ENCODE peak calls at places on chromosomes 11 and 22, in seven cellular contexts. U is IMR-90, X is H9, D is neuronal stem cell, L is H1, G is mesenchymal stem cell, H is trophoblast cell. A is an unnamed sample.

GRCh38 chr11:61071208-61071681 is 31.0 kb upstream of the CD5 start:
- DNase-seq in U (no peak), X (no peak), D (no peak), L (no peak), G (no peak), H (no peak), A (no peak)

GRCh38 chr22:24503137-24503850 is 8.2 kb downstream of the UPB1 start:
- DNase-seq in U (peak), X (peak), D (no peak), L (no peak), G (peak), H (peak), A (peak)

GRCh38 chr11:9210922-9211320 is 54.2 kb downstream of the DENND5A start:
- DNase-seq in U (peak), X (no peak), D (no peak), L (no peak), G (peak), H (no peak), A (no peak)

GRCh38 chr11:61392991-61393595 is 706 bp downstream of the TMEM216 start:
- DNase-seq in U (peak), X (no peak), D (peak), L (no peak), G (peak), H (no peak), A (peak)

GRCh38 chr11:57615308-57615707 is 17.8 kb downstream of the SERPING1 start:
- DNase-seq in U (no peak), X (no peak), D (no peak), L (no peak), G (no peak), H (no peak), A (no peak)

GRCh38 chr11:100681064-100681502 is 6.0 kb upstream of the ARHGAP42 start:
- DNase-seq in U (peak), X (peak), D (no peak), L (no peak), G (peak), H (peak), A (peak)

GRCh38 chr22:25208328-25208727 is 8.7 kb downstream of the CRYBB3 start:
- DNase-seq in U (no peak), X (no peak), D (no peak), L (no peak), G (no peak), H (no peak), A (no peak)

GRCh38 chr11:50075856-50076255 is 43.2 kb downstream of the OR4C45 start:
- DNase-seq in U (no peak), X (no peak), D (no peak), L (no peak), G (no peak), H (no peak), A (no peak)

GRCh38 chr11:16195659-16196058 is 160.7 kb downstream of the SOX6 start:
- DNase-seq in U (peak), X (no peak), D (no peak), L (no peak), G (no peak), H (peak), A (no peak)

GRCh38 chr11:88179141-88179540 is 3.9 kb upstream of the RAB38 start:
- DNase-seq in U (peak), X (no peak), D (no peak), L (no peak), G (peak), H (no peak), A (no peak)

GRCh38 chr11:1490651-1491050 is 4.1 kb upstream of the MOB2 start:
- DNase-seq in U (no peak), X (no peak), D (no peak), L (no peak), G (no peak), H (no peak), A (no peak)

GRCh38 chr11:1293619-1294015 is 15.8 kb downstream of the TOLLIP start:
- DNase-seq in U (no peak), X (no peak), D (no peak), L (no peak), G (no peak), H (no peak), A (no peak)

GRCh38 chr11:35290876-35291275 is 128.5 kb downstream of the SLC1A2 start:
- DNase-seq in U (no peak), X (no peak), D (no peak), L (no peak), G (no peak), H (no peak), A (peak)

GRCh38 chr11:22192642-22193347 is at the start of gene ANO5:
- DNase-seq in U (no peak), X (peak), D (peak), L (peak), G (no peak), H (no peak), A (peak)

GRCh38 chr11:84564180-84564866 is 1062.8 kb downstream of the DLG2 start:
- DNase-seq in U (peak), X (no peak), D (peak), L (no peak), G (peak), H (peak), A (peak)

GRCh38 chr11:70883973-70884688 is 368.2 kb downstream of the SHANK2 start:
- DNase-seq in U (no peak), X (no peak), D (no peak), L (no peak), G (no peak), H (no peak), A (no peak)

GRCh38 chr11:132576706-132577105 is 955.6 kb downstream of the OPCML start:
- DNase-seq in U (peak), X (peak), D (no peak), L (peak), G (peak), H (peak), A (peak)

GRCh38 chr11:130772266-130773227 is 143.7 kb downstream of the SNX19 start:
- DNase-seq in U (peak), X (no peak), D (no peak), L (no peak), G (peak), H (no peak), A (no peak)

GRCh38 chr22:19407649-19408606 is 23.6 kb downstream of the HIRA start:
- DNase-seq in U (peak), X (no peak), D (no peak), L (no peak), G (no peak), H (no peak), A (no peak)
- H3K18ac ChIP-seq in U (no peak), X (no peak), D (no peak), L (no peak), G (no peak), H (no peak), A (no peak)

DNA sequence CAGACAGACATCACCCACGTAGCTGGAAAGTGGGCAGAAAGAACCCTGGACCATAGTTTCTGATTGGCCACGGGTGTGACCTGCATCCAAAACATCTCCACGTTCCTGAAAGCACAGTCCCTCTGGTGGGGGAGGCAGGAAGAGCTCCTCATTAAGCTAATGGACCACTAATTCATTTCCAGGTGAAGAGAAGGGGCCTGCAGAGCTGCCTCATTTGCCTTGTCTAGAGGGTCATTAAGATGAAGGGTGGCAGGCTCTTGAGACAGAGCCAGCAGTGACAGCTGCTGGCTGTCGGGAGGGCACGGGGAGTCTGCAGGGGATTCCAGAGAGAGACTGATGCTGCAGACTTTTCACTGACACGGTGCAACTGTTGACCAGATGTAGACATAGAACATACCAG is 149.6 kb upstream of the OPCML start:
- DNase-seq in U (no peak), X (peak), D (no peak), L (no peak), G (no peak), H (no peak), A (peak)
- H3K18ac ChIP-seq in U (no peak), X (no peak), D (no peak), L (no peak), G (no peak), H (no peak), A (no peak)

GRCh38 chr11:11494348-11494747 is 127.5 kb downstream of the GALNT18 start:
- DNase-seq in U (no peak), X (no peak), D (no peak), L (no peak), G (no peak), H (no peak), A (no peak)

GRCh38 chr11:11491589-11491988 is 130.2 kb downstream of the GALNT18 start:
- DNase-seq in U (no peak), X (no peak), D (no peak), L (no peak), G (no peak), H (no peak), A (no peak)

GRCh38 chr11:11493698-11494097 is 128.1 kb downstream of the GALNT18 start:
- DNase-seq in U (no peak), X (no peak), D (no peak), L (no peak), G (no peak), H (no peak), A (no peak)

GRCh38 chr11:11486423-11486822 is 133.4 kb upstream of the CSNK2A3 start:
- DNase-seq in U (no peak), X (no peak), D (no peak), L (no peak), G (no peak), H (no peak), A (no peak)

GRCh38 chr11:11491014-11491413 is 130.8 kb downstream of the GALNT18 start:
- DNase-seq in U (no peak), X (no peak), D (no peak), L (no peak), G (no peak), H (no peak), A (no peak)
- H3K18ac ChIP-seq in U (no peak), X (no peak), D (no peak), L (no peak), G (no peak), H (no peak), A (no peak)

GRCh38 chr22:28963362-28963761 is 80.0 kb downstream of the ZNRF3 start:
- DNase-seq in U (no peak), X (no peak), D (no peak), L (no peak), G (no peak), H (no peak), A (no peak)

GRCh38 chr22:28956506-28956905 is 73.1 kb downstream of the ZNRF3 start:
- DNase-seq in U (no peak), X (no peak), D (no peak), L (no peak), G (no peak), H (no peak), A (no peak)

GRCh38 chr22:28967163-28967562 is 83.8 kb downstream of the ZNRF3 start:
- DNase-seq in U (no peak), X (no peak), D (no peak), L (no peak), G (no peak), H (no peak), A (no peak)

GRCh38 chr22:28958611-28959010 is 75.2 kb downstream of the ZNRF3 start:
- DNase-seq in U (peak), X (no peak), D (no peak), L (no peak), G (peak), H (no peak), A (no peak)

GRCh38 chr22:28962042-28962554 is 78.7 kb downstream of the ZNRF3 start:
- DNase-seq in U (no peak), X (no peak), D (no peak), L (no peak), G (no peak), H (no peak), A (no peak)
- H3K18ac ChIP-seq in U (no peak), X (no peak), D (no peak), L (no peak), G (no peak), H (no peak), A (no peak)

DNA sequence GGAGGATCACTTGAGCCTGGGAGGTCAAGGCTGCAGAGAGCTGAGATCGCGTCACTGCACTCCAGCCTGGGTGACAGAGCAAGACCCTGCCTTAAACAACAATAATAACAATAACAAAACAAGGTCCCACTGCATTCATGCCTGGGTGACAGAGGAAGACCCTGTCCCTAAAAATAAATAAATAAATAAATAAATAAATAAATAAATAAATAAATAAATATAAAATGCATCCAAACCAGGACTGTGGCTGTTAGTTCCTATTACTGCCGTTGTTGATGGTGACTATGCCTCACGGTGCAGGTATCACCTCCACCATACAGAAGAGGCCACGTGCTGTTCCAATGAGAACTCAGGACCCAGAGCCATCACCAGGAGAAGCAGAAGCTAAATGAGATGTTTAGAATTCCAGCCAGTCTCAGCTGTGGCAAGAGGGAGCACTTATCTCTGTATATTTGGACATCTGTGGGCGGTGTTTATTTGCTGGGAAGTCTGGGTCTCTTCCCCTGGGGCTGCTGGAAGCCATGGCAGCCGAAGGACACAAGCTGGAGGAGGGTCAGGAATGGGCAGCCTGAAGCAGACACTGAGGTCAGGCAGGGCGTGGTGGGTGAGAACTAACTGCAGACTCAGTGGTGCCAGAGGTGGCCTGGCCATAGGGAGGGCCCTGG is 21.6 kb downstream of the C11orf86 start:
- DNase-seq in U (peak), X (no peak), D (no peak), L (no peak), G (peak), H (peak), A (peak)
- H3K18ac ChIP-seq in U (peak), X (no peak), D (peak), L (no peak), G (peak), H (no peak), A (no peak)

GRCh38 chr11:12680246-12680939 is 6.2 kb downstream of the TEAD1 start:
- DNase-seq in U (peak), X (peak), D (peak), L (peak), G (peak), H (peak), A (peak)
- H3K18ac ChIP-seq in U (peak), X (no peak), D (no peak), L (no peak), G (peak), H (peak), A (peak)